ENCODE peak calls at places on chromosome 18, in seven cellular contexts. C, X, F, S, E, V and W are unnamed samples.

GRCh38 chr18:49617329-49617695 is 55.5 kb downstream of the LIPG start:
- DNase-seq in E (no peak), F (no peak), C (no peak), V (no peak), S (no peak), X (no peak), W (no peak)

GRCh38 chr18:11419336-11419735 is 190.1 kb upstream of the SLC35G4 start:
- DNase-seq in F (no peak), X (no peak), V (no peak), C (no peak), E (no peak), S (no peak), W (no peak)

GRCh38 chr18:3901811-3902210 is 451.8 kb downstream of the TGIF1 start:
- DNase-seq in V (no peak), F (no peak), X (no peak), S (no peak), C (no peak), E (no peak), W (no peak)

GRCh38 chr18:10856146-10856545 is 293.2 kb downstream of the PIEZO2 start:
- DNase-seq in S (no peak), E (no peak), C (no peak), V (no peak), F (no peak), X (no peak), W (no peak)

GRCh38 chr18:44773640-44774155 is 93.0 kb downstream of the SETBP1 start:
- DNase-seq in S (no peak), C (no peak), E (no peak), X (no peak), V (no peak), F (no peak), W (no peak)

GRCh38 chr18:54257015-54257414 is 12.3 kb upstream of the POLI start:
- DNase-seq in X (no peak), C (no peak), S (no peak), F (no peak), E (no peak), V (no peak), W (no peak)

GRCh38 chr18:58847383-58848071 is 17.1 kb upstream of the ZNF532 start:
- DNase-seq in C (no peak), F (peak; percentile 49), X (peak; percentile 91), V (no peak), E (no peak), S (peak; percentile 44), W (no peak)

GRCh38 chr18:48777737-48778111 is 173.0 kb downstream of the SMAD7 start:
- DNase-seq in E (no peak), C (no peak), X (no peak), V (no peak), F (no peak), S (no peak), W (no peak)

GRCh38 chr18:35334183-35334582 is 10.0 kb downstream of the ZNF24 start:
- DNase-seq in S (no peak), V (no peak), F (no peak), C (no peak), X (no peak), E (no peak), W (no peak)

GRCh38 chr18:10965104-10965503 is 184.3 kb downstream of the PIEZO2 start:
- DNase-seq in X (no peak), C (no peak), S (no peak), F (no peak), V (no peak), E (no peak), W (no peak)

GRCh38 chr18:50651334-50651733 is 91.4 kb downstream of the MAPK4 start:
- DNase-seq in F (no peak), C (no peak), V (no peak), S (no peak), X (no peak), E (no peak), W (no peak)

GRCh38 chr18:75586576-75586975 is 159.1 kb upstream of the SMIM21 start:
- DNase-seq in X (no peak), V (no peak), C (no peak), E (no peak), S (no peak), F (no peak), W (no peak)

GRCh38 chr18:55658598-55658997 is 70.6 kb upstream of the TCF4 start:
- DNase-seq in F (no peak), E (no peak), S (no peak), X (no peak), C (no peak), V (no peak), W (no peak)

GRCh38 chr18:31393286-31393685 is 16.7 kb downstream of the DSG4 start:
- DNase-seq in C (no peak), F (no peak), V (no peak), X (no peak), S (no peak), E (no peak), W (no peak)

GRCh38 chr18:48339692-48340091 is 69.5 kb downstream of the ZBTB7C start:
- DNase-seq in C (no peak), S (no peak), E (no peak), X (no peak), F (no peak), V (no peak), W (no peak)

GRCh38 chr18:54358495-54358793 is 738 bp downstream of the C18orf54 start:
- DNase-seq in C (no peak), E (no peak), X (no peak), F (peak; percentile 45), V (no peak), S (no peak), W (no peak)

GRCh38 chr18:49846263-49846662 is 32.9 kb upstream of the ACAA2 start:
- DNase-seq in F (peak; percentile 46), V (no peak), S (no peak), E (peak; percentile 26), C (no peak), X (no peak), W (no peak)

GRCh38 chr18:23992119-23992940 is 22.2 kb upstream of the TTC39C start:
- DNase-seq in F (peak; percentile 89), C (no peak), X (no peak), V (peak; percentile 55), E (peak; percentile 76), S (peak; percentile 50), W (peak; percentile 65)

GRCh38 chr18:76938619-76939018 is 116.3 kb downstream of the ZNF236 start:
- DNase-seq in V (no peak), C (no peak), S (no peak), X (no peak), F (no peak), E (no peak), W (no peak)

GRCh38 chr18:61851279-61851678 is 41.5 kb downstream of the RNF152 start:
- DNase-seq in X (no peak), C (no peak), F (no peak), S (no peak), E (no peak), V (no peak), W (no peak)

GRCh38 chr18:61850756-61851155 is 42.1 kb downstream of the RNF152 start:
- DNase-seq in X (no peak), V (no peak), E (no peak), S (no peak), F (no peak), C (no peak), W (no peak)

GRCh38 chr18:61852496-61852895 is 40.3 kb downstream of the RNF152 start:
- DNase-seq in F (no peak), E (no peak), C (no peak), S (no peak), X (no peak), V (no peak), W (no peak)

GRCh38 chr18:61854578-61854977 is 38.2 kb downstream of the RNF152 start:
- DNase-seq in F (no peak), V (no peak), S (no peak), C (no peak), X (no peak), E (peak; percentile 78), W (peak; percentile 73)

GRCh38 chr18:61851940-61852451 is 40.8 kb downstream of the RNF152 start:
- DNase-seq in E (peak; percentile 43), F (no peak), X (no peak), C (no peak), V (no peak), S (no peak), W (peak; percentile 58)
- H3K27me3 ChIP-seq in E (no peaks in the 10 kb centered on the region), F (no peaks in the 10 kb centered on the region), X (no peaks in the 10 kb centered on the region), C (no peaks in the 10 kb centered on the region), V (no peaks in the 10 kb centered on the region), S (no peaks in the 10 kb centered on the region), W (no peaks in the 10 kb centered on the region)

GRCh38 chr18:65429601-65430000 is 321.2 kb upstream of the CDH7 start:
- DNase-seq in F (no peak), X (no peak), E (no peak), C (no peak), V (no peak), S (no peak), W (no peak)
- H3K4me3 ChIP-seq in F (no peak overlapping the region), X (no peak overlapping the region), E (no peak overlapping the region), C (no peak overlapping the region), V (no peak overlapping the region), S (no peak overlapping the region), W (no peak overlapping the region)

GRCh38 chr18:22344908-22345670 is 72.6 kb downstream of the CTAGE1 start:
- DNase-seq in F (no peak), S (no peak), C (no peak), V (peak; percentile 36), E (no peak), X (no peak), W (no peak)
- H3K27me3 ChIP-seq in F (no peaks in the 10 kb centered on the region), S (no peaks in the 10 kb centered on the region), C (no peaks in the 10 kb centered on the region), V (no peaks in the 10 kb centered on the region), E (peaks cover 8% of the 10 kb centered on the region), X (peaks cover 86% of the 10 kb centered on the region), W (no peaks in the 10 kb centered on the region)

GRCh38 chr18:25674183-25674582 is 322.2 kb upstream of the ZNF521 start:
- DNase-seq in F (no peak), V (no peak), E (no peak), S (no peak), X (no peak), C (no peak), W (no peak)

GRCh38 chr18:25669741-25670140 is 317.8 kb upstream of the ZNF521 start:
- DNase-seq in F (no peak), C (no peak), X (peak; percentile 19), S (no peak), E (no peak), V (no peak), W (no peak)

GRCh38 chr18:25678226-25678625 is 326.3 kb upstream of the ZNF521 start:
- DNase-seq in C (no peak), F (no peak), V (no peak), S (no peak), X (no peak), E (peak; percentile 8), W (no peak)

GRCh38 chr18:25672490-25672889 is 320.5 kb upstream of the ZNF521 start:
- DNase-seq in C (no peak), E (no peak), X (peak; percentile 24), S (no peak), V (no peak), F (no peak), W (no peak)

DNA sequence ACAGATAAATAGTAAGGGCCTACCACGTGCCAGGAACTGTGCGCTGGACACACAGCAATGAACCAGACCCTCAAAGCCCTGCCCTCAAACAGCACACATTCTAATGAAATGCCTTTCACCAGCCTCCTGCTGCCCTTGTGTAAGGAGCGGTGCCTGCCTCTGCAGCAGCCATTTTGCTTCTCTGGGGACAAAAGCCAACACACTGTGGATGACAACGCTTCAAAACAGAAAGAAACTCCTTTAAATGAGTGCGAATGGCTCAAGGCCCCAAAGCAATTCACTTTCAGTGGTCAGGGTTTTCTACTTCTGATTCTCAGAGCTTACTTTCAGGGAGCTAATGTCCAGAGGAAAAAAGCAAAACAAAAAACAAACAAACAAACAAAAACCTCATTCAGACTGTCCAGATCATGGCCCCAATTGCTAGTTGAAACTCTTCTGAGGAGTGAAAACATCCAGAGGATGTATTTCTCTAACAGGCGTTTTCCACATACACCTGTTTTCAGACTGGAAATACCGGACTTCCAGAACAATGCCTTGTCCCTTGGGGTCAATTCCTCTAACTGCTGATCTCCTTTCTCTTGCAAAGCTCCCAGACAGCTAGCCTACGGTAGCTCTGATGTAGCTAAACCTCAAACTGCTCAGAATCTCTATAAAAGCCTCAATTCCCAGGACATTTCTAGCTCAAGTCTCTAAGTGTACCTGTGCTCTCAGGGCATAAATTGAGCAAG is 323.3 kb upstream of the ZNF521 start:
- DNase-seq in F (no peak), E (no peak), V (no peak), C (no peak), S (no peak), X (peak; percentile 46), W (no peak)
- H3K4me3 ChIP-seq in F (no peak overlapping the region), E (no peak overlapping the region), V (no peak overlapping the region), C (no peak overlapping the region), S (no peak overlapping the region), X (no peak overlapping the region), W (no peak overlapping the region)